ENCODE peak calls at places on chromosomes 3 and 15, in nine cellular contexts. Z is activated CD8-positive, alpha-beta T cell treated with anti-CD3 and anti-CD28 coated beads, Interleukin-2, amount 10 ng/mL, durations not matched to agents 7 days and 5 days; S is amygdala; C is HCEC 1CT; R is osteocyte; U is effector memory CD4-positive, alpha-beta T cell; Q is ecto neural progenitor cell; G is activated CD4-positive, alpha-beta memory T cell treated with anti-CD3 and anti-CD28 coated beads, Interleukin-2, amount 10 ng/mL, durations not matched to agents 7 days and 5 days; K is MM.1S. X is an unnamed sample.

GRCh38 chr15:43930556-43930955 is 103.8 kb downstream of the WDR76 start:
- DNase-seq in Z (no peak), S (no peak), C (no peak), R (no peak), U (no peak), Q (no peak), G (no peak), K (no peak), X (peak; percentile 8)

GRCh38 chr15:41734079-41734478 is 40.2 kb upstream of the MAPKBP1 start:
- DNase-seq in Z (no peak), S (no peak), C (no peak), R (no peak), U (no peak), Q (no peak), G (no peak), K (no peak), X (no peak)

GRCh38 chr15:100230784-100231183 is 111.0 kb downstream of the ADAMTS17 start:
- DNase-seq in Z (no peak), S (no peak), C (no peak), R (no peak), U (no peak), Q (no peak), G (no peak), K (no peak), X (no peak)

GRCh38 chr15:41952003-41952563 is 20.3 kb downstream of the EHD4 start:
- DNase-seq in Z (no peak), S (no peak), C (no peak), R (peak; percentile 63), U (no peak), Q (no peak), G (no peak), K (no peak), X (no peak)

GRCh38 chr3:185308126-185308754 is 54.4 kb upstream of the EHHADH start:
- DNase-seq in Z (peak; percentile 66), S (no peak), C (peak; percentile 45), R (no peak), U (no peak), Q (peak; percentile 66), G (peak; percentile 50), K (peak; percentile 84), X (peak; percentile 55)

GRCh38 chr3:66483006-66483928 is 17.6 kb downstream of the LRIG1 start:
- DNase-seq in Z (no peak), S (peak; percentile 87), C (no peak), R (no peak), U (no peak), Q (no peak), G (no peak), K (peak; percentile 82), X (peak; percentile 58)

GRCh38 chr3:141454906-141455602 is 31.8 kb upstream of the RASA2 start:
- DNase-seq in Z (peak; percentile 46), S (no peak), C (peak; percentile 77), R (no peak), U (no peak), Q (no peak), G (peak; percentile 27), K (peak; percentile 85), X (peak; percentile 83)

GRCh38 chr3:81758275-81758674 is 3.2 kb downstream of the GBE1 start:
- DNase-seq in Z (no peak), S (no peak), C (peak; percentile 84), R (no peak), U (no peak), Q (no peak), G (no peak), K (no peak), X (no peak)

GRCh38 chr3:52742418-52743041 is 28.2 kb downstream of the NEK4 start:
- DNase-seq in Z (peak; percentile 26), S (no peak), C (peak; percentile 9), R (no peak), U (no peak), Q (no peak), G (no peak), K (peak; percentile 49), X (peak; percentile 48)

GRCh38 chr15:66138096-66138783 is 115.3 kb downstream of the MEGF11 start:
- DNase-seq in Z (no peak), S (no peak), C (no peak), R (no peak), U (no peak), Q (no peak), G (no peak), K (no peak), X (no peak)

GRCh38 chr3:14490831-14491230 is 49.3 kb downstream of the GRIP2 start:
- DNase-seq in Z (no peak), S (no peak), C (no peak), R (no peak), U (no peak), Q (no peak), G (no peak), K (no peak), X (no peak)

GRCh38 chr3:149018247-149018646 is 26.9 kb downstream of the GYG1 start:
- DNase-seq in Z (no peak), S (no peak), C (peak; percentile 85), R (no peak), U (no peak), Q (no peak), G (no peak), K (no peak), X (no peak)

GRCh38 chr15:99732268-99732641 is 982 bp downstream of the LYSMD4 start:
- DNase-seq in Z (no peak), S (no peak), C (peak; percentile 33), R (no peak), U (no peak), Q (no peak), G (no peak), K (no peak), X (no peak)

GRCh38 chr3:147483578-147483977 is 74.4 kb downstream of the ZIC1 start:
- DNase-seq in Z (no peak), S (no peak), C (no peak), R (no peak), U (no peak), Q (no peak), G (no peak), K (no peak), X (no peak)

GRCh38 chr3:146594843-146595482 is 10.2 kb downstream of the PLSCR5 start:
- DNase-seq in Z (no peak), S (no peak), C (peak; percentile 21), R (no peak), U (no peak), Q (no peak), G (no peak), K (peak; percentile 12), X (peak; percentile 5)

GRCh38 chr3:12832350-12833225 is 8.8 kb downstream of the RPL32 start:
- DNase-seq in Z (no peak), S (no peak), C (no peak), R (no peak), U (no peak), Q (no peak), G (no peak), K (no peak), X (no peak)

GRCh38 chr3:188137062-188137461 is 16.9 kb upstream of the LPP start:
- DNase-seq in Z (no peak), S (no peak), C (no peak), R (no peak), U (no peak), Q (no peak), G (no peak), K (no peak), X (peak; percentile 49)

GRCh38 chr3:101827211-101828174 is 21.8 kb upstream of the NFKBIZ start:
- DNase-seq in Z (peak; percentile 89), S (peak; percentile 44), C (peak; percentile 69), R (no peak), U (peak; percentile 77), Q (peak; percentile 73), G (peak; percentile 83), K (peak; percentile 92), X (peak; percentile 92)

GRCh38 chr15:95134306-95135100 is 903.1 kb downstream of the MCTP2 start:
- DNase-seq in Z (no peak), S (no peak), C (peak; percentile 39), R (no peak), U (no peak), Q (no peak), G (no peak), K (no peak), X (no peak)

GRCh38 chr15:45829336-45830153 is 194.7 kb downstream of the SQOR start:
- DNase-seq in Z (no peak), S (no peak), C (no peak), R (no peak), U (no peak), Q (peak; percentile 45), G (no peak), K (no peak), X (no peak)

GRCh38 chr3:51963951-51964451 is 3.3 kb downstream of the PCBP4 start:
- DNase-seq in Z (no peak), S (peak; percentile 28), C (no peak), R (no peak), U (no peak), Q (peak; percentile 75), G (no peak), K (no peak), X (no peak)

GRCh38 chr3:178706411-178706810 is 170.2 kb downstream of the KCNMB2 start:
- DNase-seq in Z (no peak), S (no peak), C (peak; percentile 56), R (no peak), U (no peak), Q (no peak), G (no peak), K (no peak), X (no peak)

GRCh38 chr3:49929333-49930240 is at the start of gene MON1A:
- DNase-seq in Z (peak; percentile 89), S (peak; percentile 89), C (peak; percentile 90), R (peak; percentile 97), U (peak; percentile 69), Q (peak; percentile 97), G (peak; percentile 90), K (peak; percentile 90), X (peak; percentile 87)

GRCh38 chr15:89383635-89384604 is 49.3 kb upstream of the POLG start:
- DNase-seq in Z (no peak), S (peak; percentile 62), C (no peak), R (no peak), U (no peak), Q (no peak), G (no peak), K (no peak), X (no peak)

GRCh38 chr3:105473521-105474223 is 107.0 kb downstream of the ALCAM start:
- DNase-seq in Z (no peak), S (no peak), C (peak; percentile 91), R (no peak), U (no peak), Q (no peak), G (no peak), K (no peak), X (no peak)

GRCh38 chr3:49570033-49570654 is 15.9 kb downstream of the BSN start:
- DNase-seq in Z (no peak), S (no peak), C (no peak), R (no peak), U (no peak), Q (no peak), G (no peak), K (no peak), X (no peak)

GRCh38 chr3:188207941-188208750 is 54.2 kb downstream of the LPP start:
- DNase-seq in Z (no peak), S (no peak), C (no peak), R (no peak), U (no peak), Q (peak; percentile 57), G (no peak), K (no peak), X (no peak)

GRCh38 chr3:64342940-64343691 is 117.8 kb upstream of the PRICKLE2 start:
- DNase-seq in Z (no peak), S (no peak), C (peak; percentile 96), R (no peak), U (no peak), Q (no peak), G (no peak), K (no peak), X (no peak)

GRCh38 chr3:159654183-159655134 is 334.2 kb upstream of the IL12A start:
- DNase-seq in Z (no peak), S (no peak), C (no peak), R (no peak), U (no peak), Q (no peak), G (no peak), K (no peak), X (no peak)

GRCh38 chr3:63625161-63625560 is 27.3 kb upstream of the SNTN start:
- DNase-seq in Z (no peak), S (no peak), C (peak; percentile 97), R (no peak), U (no peak), Q (no peak), G (no peak), K (no peak), X (no peak)

GRCh38 chr15:80940851-80941250 is 48.8 kb downstream of the MESD start:
- DNase-seq in Z (no peak), S (no peak), C (no peak), R (no peak), U (no peak), Q (no peak), G (no peak), K (no peak), X (no peak)

X was measured in OCI-LY7.